ENCODE peak calls at places on chromosome 21, in six cellular contexts. One of them, this sample, is unnamed. For H3K4me1 and H3K36me3, the result is how much of the 10 kb centered on the place peaks cover.

GRCh38 chr21:31317688-31318087 is 26.4 kb downstream of the TIAM1 start:
- DNase-seq in GM23338: no peak
- DNase-seq in prostate gland: no peak
- DNase-seq in ovary: no peak
- DNase-seq in heart left ventricle: no peak
- DNase-seq in lung: no peak
- DNase-seq in this sample: no peak

GRCh38 chr21:28554660-28555475 is 437.8 kb downstream of the LTN1 start:
- DNase-seq in lung: no peak
- DNase-seq in GM23338: peak
- DNase-seq in prostate gland: no peak
- DNase-seq in heart left ventricle: no peak
- DNase-seq in ovary: no peak
- DNase-seq in this sample: no peak

GRCh38 chr21:35428041-35428400 is 378.9 kb upstream of the RUNX1 start:
- DNase-seq in prostate gland: no peak
- DNase-seq in heart left ventricle: no peak
- DNase-seq in ovary: no peak
- DNase-seq in GM23338: no peak
- DNase-seq in lung: no peak
- DNase-seq in this sample: no peak

GRCh38 chr21:34822957-34823356 is 154.2 kb downstream of the CLIC6 start:
- DNase-seq in lung: no peak
- DNase-seq in GM23338: no peak
- DNase-seq in prostate gland: no peak
- DNase-seq in heart left ventricle: no peak
- DNase-seq in ovary: no peak
- DNase-seq in this sample: no peak

GRCh38 chr21:29434081-29434480 is 135.4 kb downstream of the BACH1 start:
- DNase-seq in ovary: no peak
- DNase-seq in prostate gland: no peak
- DNase-seq in heart left ventricle: no peak
- DNase-seq in lung: no peak
- DNase-seq in GM23338: no peak
- DNase-seq in this sample: no peak

GRCh38 chr21:9737871-9738520 is 783.4 kb upstream of the TPTE start:
- DNase-seq in lung: peak
- DNase-seq in prostate gland: no peak
- DNase-seq in ovary: no peak
- DNase-seq in heart left ventricle: no peak
- DNase-seq in GM23338: no peak
- DNase-seq in this sample: no peak

GRCh38 chr21:44296103-44296519 is 3.7 kb upstream of the PFKL start:
- DNase-seq in heart left ventricle: no peak
- DNase-seq in prostate gland: no peak
- DNase-seq in lung: no peak
- DNase-seq in GM23338: no peak
- DNase-seq in ovary: no peak
- DNase-seq in this sample: no peak

GRCh38 chr21:14736162-14736561 is 190.0 kb upstream of the SAMSN1 start:
- DNase-seq in heart left ventricle: no peak
- DNase-seq in prostate gland: no peak
- DNase-seq in GM23338: no peak
- DNase-seq in lung: no peak
- DNase-seq in ovary: no peak
- DNase-seq in this sample: no peak

GRCh38 chr21:30676737-30677136 is 34.1 kb downstream of the KRTAP20-3 start:
- DNase-seq in lung: no peak
- DNase-seq in ovary: no peak
- DNase-seq in GM23338: no peak
- DNase-seq in heart left ventricle: no peak
- DNase-seq in prostate gland: no peak
- DNase-seq in this sample: no peak

GRCh38 chr21:21664871-21665270 is 666.7 kb downstream of the NCAM2 start:
- DNase-seq in GM23338: no peak
- DNase-seq in lung: no peak
- DNase-seq in heart left ventricle: no peak
- DNase-seq in prostate gland: no peak
- DNase-seq in ovary: no peak
- DNase-seq in this sample: no peak

GRCh38 chr21:36169465-36170128 is 13.0 kb downstream of the DOP1B start:
- DNase-seq in prostate gland: no peak
- DNase-seq in heart left ventricle: peak
- DNase-seq in lung: no peak
- DNase-seq in ovary: no peak
- DNase-seq in GM23338: peak
- DNase-seq in this sample: no peak

GRCh38 chr21:7916329-7917303 is 2604.8 kb upstream of the TPTE start:
- DNase-seq in lung: no peak
- DNase-seq in GM23338: no peak
- DNase-seq in ovary: no peak
- DNase-seq in heart left ventricle: no peak
- DNase-seq in prostate gland: no peak
- DNase-seq in this sample: no peak

GRCh38 chr21:40176732-40177131 is 309.5 kb downstream of the PCP4 start:
- DNase-seq in prostate gland: no peak
- DNase-seq in lung: no peak
- DNase-seq in ovary: no peak
- DNase-seq in GM23338: no peak
- DNase-seq in heart left ventricle: no peak
- DNase-seq in this sample: no peak

GRCh38 chr21:25171438-25171837 is 435.8 kb downstream of the MRPL39 start:
- DNase-seq in GM23338: no peak
- DNase-seq in heart left ventricle: no peak
- DNase-seq in prostate gland: no peak
- DNase-seq in lung: no peak
- DNase-seq in ovary: no peak
- DNase-seq in this sample: no peak

GRCh38 chr21:46517361-46517760 is 58.7 kb downstream of the DIP2A start:
- DNase-seq in GM23338: no peak
- DNase-seq in prostate gland: no peak
- DNase-seq in heart left ventricle: peak
- DNase-seq in ovary: no peak
- DNase-seq in lung: no peak
- DNase-seq in this sample: no peak

GRCh38 chr21:29218749-29219148 is 80.0 kb upstream of the BACH1 start:
- DNase-seq in heart left ventricle: no peak
- DNase-seq in GM23338: no peak
- DNase-seq in lung: no peak
- DNase-seq in prostate gland: peak
- DNase-seq in ovary: no peak
- DNase-seq in this sample: no peak

GRCh38 chr21:36105327-36105842 is 29.5 kb upstream of the CBR3 start:
- DNase-seq in heart left ventricle: no peak
- DNase-seq in GM23338: no peak
- DNase-seq in lung: no peak
- DNase-seq in ovary: no peak
- DNase-seq in prostate gland: no peak
- DNase-seq in this sample: no peak

GRCh38 chr21:31098576-31099005 is 60.3 kb upstream of the KRTAP19-8 start:
- DNase-seq in GM23338: peak
- DNase-seq in heart left ventricle: peak
- DNase-seq in ovary: peak
- DNase-seq in prostate gland: peak
- DNase-seq in lung: peak
- DNase-seq in this sample: peak

GRCh38 chr21:27108228-27108627 is 141.3 kb upstream of the ADAMTS5 start:
- DNase-seq in prostate gland: no peak
- DNase-seq in ovary: no peak
- DNase-seq in lung: no peak
- DNase-seq in heart left ventricle: no peak
- DNase-seq in GM23338: no peak
- DNase-seq in this sample: no peak

GRCh38 chr21:40179167-40179566 is 311.9 kb downstream of the PCP4 start:
- DNase-seq in lung: no peak
- DNase-seq in GM23338: no peak
- DNase-seq in ovary: no peak
- DNase-seq in heart left ventricle: no peak
- DNase-seq in prostate gland: no peak
- DNase-seq in this sample: no peak

GRCh38 chr21:26405735-26406361 is 167.2 kb downstream of the CYYR1 start:
- DNase-seq in prostate gland: no peak
- DNase-seq in ovary: no peak
- DNase-seq in heart left ventricle: no peak
- DNase-seq in GM23338: peak
- DNase-seq in lung: no peak
- DNase-seq in this sample: peak

GRCh38 chr21:15875286-15875685 is 145.5 kb downstream of the USP25 start:
- DNase-seq in GM23338: no peak
- DNase-seq in prostate gland: no peak
- DNase-seq in ovary: no peak
- DNase-seq in heart left ventricle: no peak
- DNase-seq in lung: no peak
- DNase-seq in this sample: no peak

GRCh38 chr21:44304041-44304738 is 4.3 kb downstream of the PFKL start:
- DNase-seq in heart left ventricle: no peak
- DNase-seq in ovary: no peak
- DNase-seq in prostate gland: no peak
- DNase-seq in GM23338: no peak
- DNase-seq in lung: no peak
- DNase-seq in this sample: peak

GRCh38 chr21:35395728-35396127 is 346.6 kb upstream of the RUNX1 start:
- DNase-seq in ovary: no peak
- DNase-seq in lung: no peak
- DNase-seq in heart left ventricle: no peak
- DNase-seq in GM23338: no peak
- DNase-seq in prostate gland: no peak
- DNase-seq in this sample: no peak

GRCh38 chr21:18722193-18722592 is 318.6 kb upstream of the TMPRSS15 start:
- DNase-seq in GM23338: no peak
- DNase-seq in heart left ventricle: no peak
- DNase-seq in lung: no peak
- DNase-seq in ovary: no peak
- DNase-seq in prostate gland: no peak
- DNase-seq in this sample: no peak

GRCh38 chr21:34807146-34807880 is 138.5 kb downstream of the CLIC6 start:
- DNase-seq in heart left ventricle: no peak
- DNase-seq in prostate gland: no peak
- DNase-seq in ovary: no peak
- DNase-seq in GM23338: no peak
- DNase-seq in lung: no peak
- DNase-seq in this sample: no peak

GRCh38 chr21:44275041-44275440 is 10.6 kb upstream of the AIRE start:
- DNase-seq in lung: no peak
- DNase-seq in GM23338: no peak
- DNase-seq in heart left ventricle: no peak
- DNase-seq in prostate gland: no peak
- DNase-seq in ovary: no peak
- DNase-seq in this sample: no peak

GRCh38 chr21:27771938-27772505 is 805.1 kb upstream of the ADAMTS5 start:
- DNase-seq in lung: no peak
- DNase-seq in ovary: no peak
- DNase-seq in GM23338: no peak
- DNase-seq in prostate gland: no peak
- DNase-seq in heart left ventricle: no peak
- DNase-seq in this sample: no peak

GRCh38 chr21:34826818-34827217 is 158.0 kb downstream of the CLIC6 start:
- DNase-seq in lung: no peak
- DNase-seq in ovary: no peak
- DNase-seq in prostate gland: no peak
- DNase-seq in GM23338: no peak
- DNase-seq in heart left ventricle: no peak
- DNase-seq in this sample: no peak

GRCh38 chr21:45331521-45332257 is 44.0 kb upstream of the POFUT2 start:
- DNase-seq in prostate gland: no peak
- DNase-seq in lung: no peak
- DNase-seq in GM23338: no peak
- DNase-seq in ovary: peak
- DNase-seq in heart left ventricle: peak
- DNase-seq in this sample: no peak
- H3K4me1 ChIP-seq in prostate gland: under half
- H3K4me1 ChIP-seq in lung: under half
- H3K4me1 ChIP-seq in GM23338: under half
- H3K4me1 ChIP-seq in ovary: under half
- H3K4me1 ChIP-seq in heart left ventricle: under half
- H3K4me1 ChIP-seq in this sample: under half

DNA sequence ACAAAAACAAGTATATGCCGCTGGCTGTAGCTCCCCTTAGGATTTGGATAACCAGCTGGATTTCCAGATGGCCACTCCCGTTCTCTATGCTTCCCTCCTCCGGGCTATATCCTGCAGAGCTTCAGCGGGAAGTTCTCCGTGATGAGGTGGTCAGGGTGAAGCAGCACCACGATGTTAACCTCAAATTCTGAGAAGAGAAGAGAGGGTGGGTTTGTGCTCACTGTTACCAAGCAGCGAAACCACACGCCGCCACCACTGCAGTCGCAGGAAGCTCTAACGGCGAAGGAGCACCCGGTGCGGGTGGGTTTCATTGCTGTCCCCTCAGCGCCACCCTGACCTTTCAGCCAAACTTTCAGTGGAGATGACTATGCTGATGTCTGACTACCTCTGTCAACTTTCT is 41.7 kb downstream of the VPS26C start:
- DNase-seq in ovary: no peak
- DNase-seq in prostate gland: no peak
- DNase-seq in GM23338: no peak
- DNase-seq in lung: no peak
- DNase-seq in heart left ventricle: no peak
- DNase-seq in this sample: no peak
- H3K36me3 ChIP-seq in ovary: under half
- H3K36me3 ChIP-seq in prostate gland: under half
- H3K36me3 ChIP-seq in GM23338: under half
- H3K36me3 ChIP-seq in lung: under half
- H3K36me3 ChIP-seq in heart left ventricle: half or more
- H3K36me3 ChIP-seq in this sample: under half

GRCh38 chr21:42750737-42751530 is 97.5 kb downstream of the PDE9A start:
- DNase-seq in prostate gland: no peak
- DNase-seq in GM23338: no peak
- DNase-seq in heart left ventricle: peak
- DNase-seq in lung: no peak
- DNase-seq in ovary: no peak
- DNase-seq in this sample: no peak
- H3K4me1 ChIP-seq in prostate gland: under half
- H3K4me1 ChIP-seq in GM23338: under half
- H3K4me1 ChIP-seq in heart left ventricle: under half
- H3K4me1 ChIP-seq in lung: under half
- H3K4me1 ChIP-seq in ovary: under half
- H3K4me1 ChIP-seq in this sample: under half

DNA sequence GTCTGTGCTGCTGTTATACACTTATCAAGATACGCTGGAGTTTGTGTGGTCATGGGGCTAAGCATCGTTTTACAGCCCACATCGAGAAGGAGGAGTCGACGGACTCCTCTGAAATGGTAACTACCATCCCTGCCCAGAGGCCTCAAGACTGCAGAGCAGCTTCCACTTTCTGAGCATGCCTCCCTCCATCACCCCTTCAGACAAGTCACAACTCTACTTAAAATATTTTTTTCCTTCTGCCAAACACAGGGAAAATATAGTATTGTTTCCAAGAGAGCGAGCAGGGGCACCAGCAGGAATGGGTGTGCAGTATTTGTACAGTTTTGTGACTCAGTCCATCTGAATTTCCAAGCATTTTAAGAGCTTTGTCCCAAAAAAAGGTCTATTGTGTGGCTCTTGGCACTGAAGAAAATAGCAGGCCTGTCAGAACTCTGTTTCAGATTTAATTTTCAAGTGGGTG is 14.1 kb downstream of the EVA1C start:
- DNase-seq in prostate gland: no peak
- DNase-seq in heart left ventricle: no peak
- DNase-seq in GM23338: no peak
- DNase-seq in lung: no peak
- DNase-seq in ovary: no peak
- DNase-seq in this sample: no peak
- H3K36me3 ChIP-seq in prostate gland: under half
- H3K36me3 ChIP-seq in heart left ventricle: under half
- H3K36me3 ChIP-seq in GM23338: under half
- H3K36me3 ChIP-seq in lung: under half
- H3K36me3 ChIP-seq in ovary: under half
- H3K36me3 ChIP-seq in this sample: under half

GRCh38 chr21:42237161-42237560 is 18.2 kb downstream of the ABCG1 start:
- DNase-seq in prostate gland: no peak
- DNase-seq in ovary: no peak
- DNase-seq in GM23338: no peak
- DNase-seq in lung: no peak
- DNase-seq in heart left ventricle: peak
- DNase-seq in this sample: no peak
- H3K4me1 ChIP-seq in prostate gland: under half
- H3K4me1 ChIP-seq in ovary: under half
- H3K4me1 ChIP-seq in GM23338: under half
- H3K4me1 ChIP-seq in lung: under half
- H3K4me1 ChIP-seq in heart left ventricle: under half
- H3K4me1 ChIP-seq in this sample: half or more

This sample was measured in mucosa of descending colon.